ENCODE peak calls at places on chromosomes 6 and 20, in nine cellular contexts. K, S, B, G, A, H, M, Q and F are unnamed samples. For H3K9me3, the result is how much of the 10 kb centered on the place peaks cover.

GRCh38 chr20:53922901-53923314 is 147.5 kb downstream of the BCAS1 start:
- DNase-seq in B (no peak), H (no peak), A (no peak), G (no peak), K (no peak), Q (no peak), M (no peak), S (no peak), F (no peak)

GRCh38 chr6:1325471-1326309 is 13.8 kb downstream of the FOXQ1 start:
- DNase-seq in H (no peak), K (no peak), A (peak), M (no peak), B (no peak), Q (peak), S (peak), G (no peak), F (no peak)

GRCh38 chr6:166707045-166707444 is 80.0 kb upstream of the RPS6KA2 start:
- DNase-seq in B (no peak), K (no peak), G (no peak), A (peak), Q (no peak), S (no peak), H (peak), M (peak), F (no peak)

GRCh38 chr6:91633374-91634184 is 1046.7 kb upstream of the MAP3K7 start:
- DNase-seq in G (no peak), A (no peak), S (no peak), K (no peak), M (no peak), H (peak), B (no peak), Q (no peak), F (no peak)

GRCh38 chr20:36118372-36118771 is 36.2 kb upstream of the EPB41L1 start:
- DNase-seq in Q (no peak), S (no peak), M (no peak), G (no peak), K (no peak), B (no peak), H (no peak), A (no peak), F (no peak)

GRCh38 chr20:57880155-57880648 is 170.4 kb upstream of the PMEPA1 start:
- DNase-seq in S (no peak), M (no peak), Q (no peak), K (peak), B (no peak), G (no peak), A (no peak), H (no peak), F (no peak)

GRCh38 chr6:73632346-73632745 is 21.4 kb downstream of the SLC17A5 start:
- DNase-seq in H (no peak), B (no peak), M (no peak), K (no peak), A (no peak), Q (no peak), G (no peak), S (no peak), F (no peak)

GRCh38 chr6:96626749-96627353 is 63.9 kb downstream of the FHL5 start:
- DNase-seq in M (no peak), Q (peak), A (no peak), H (peak), B (no peak), K (no peak), S (peak), G (no peak), F (no peak)

DNA sequence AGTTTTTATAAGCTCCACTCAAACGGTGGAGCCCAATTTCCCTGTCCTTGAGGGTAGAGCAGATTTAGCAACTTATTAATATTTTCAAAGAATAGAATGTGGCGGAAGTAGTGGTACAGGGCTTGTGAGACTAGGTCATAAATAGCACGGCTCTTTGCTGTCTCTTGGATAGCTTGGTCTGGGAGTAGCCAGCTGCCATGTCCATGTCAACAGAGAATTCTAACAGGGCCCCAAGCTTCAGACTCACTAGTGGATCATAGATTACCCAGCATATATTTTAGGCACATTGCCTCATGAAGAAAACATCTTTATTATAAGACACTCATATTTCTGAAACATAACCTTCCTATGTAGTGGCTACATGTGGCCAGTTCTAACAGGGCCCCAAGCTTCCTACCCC is 755.7 kb downstream of the HDGFL1 start:
- DNase-seq in G (no peak), S (no peak), K (no peak), H (no peak), A (no peak), B (no peak), Q (no peak), M (no peak), F (no peak)
- H3K9me3 ChIP-seq in G (under half), S (under half), K (under half), H (under half), A (under half), B (under half), Q (under half), M (under half), F (under half)

DNA sequence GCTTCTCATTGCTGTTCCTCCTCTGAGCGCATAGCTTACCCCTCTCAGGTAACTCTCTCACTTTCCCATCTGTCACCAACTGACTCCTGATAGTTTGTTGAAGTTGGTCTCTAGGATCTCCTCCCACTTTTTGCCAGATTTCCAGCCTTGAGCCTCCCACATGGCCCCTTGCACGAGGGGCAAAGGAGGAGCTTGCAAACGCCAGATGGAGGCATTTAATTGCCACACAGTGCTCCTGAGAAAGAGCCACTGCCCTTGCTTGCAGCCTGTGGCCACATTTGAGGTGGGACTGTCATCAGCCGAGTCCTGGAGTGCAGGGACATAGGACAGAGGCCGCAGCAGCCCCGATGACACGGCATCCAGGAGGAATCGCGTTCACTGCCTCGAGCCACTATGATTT is 348.7 kb downstream of the SMOC2 start:
- DNase-seq in M (no peak), H (no peak), K (no peak), S (no peak), A (no peak), Q (no peak), B (no peak), G (no peak), F (no peak)
- H3K9me3 ChIP-seq in M (under half), H (under half), K (under half), S (under half), A (under half), Q (half or more), B (under half), G (under half), F (under half)

GRCh38 chr6:159389695-159390094 is 220.5 kb downstream of the FNDC1 start:
- DNase-seq in G (no peak), Q (no peak), A (no peak), M (no peak), B (no peak), H (no peak), K (no peak), S (no peak), F (no peak)

GRCh38 chr6:159395614-159396013 is 226.4 kb downstream of the FNDC1 start:
- DNase-seq in H (no peak), B (no peak), K (no peak), G (no peak), A (no peak), S (no peak), Q (no peak), M (no peak), F (no peak)

GRCh38 chr6:159390384-159390783 is 221.2 kb downstream of the FNDC1 start:
- DNase-seq in S (no peak), A (no peak), G (no peak), K (no peak), M (no peak), Q (no peak), H (no peak), B (no peak), F (no peak)
- H3K9me3 ChIP-seq in S (under half), A (under half), G (under half), K (under half), M (under half), Q (under half), H (under half), B (under half), F (under half)

GRCh38 chr6:165042912-165043311 is 266.5 kb downstream of the C6orf118 start:
- DNase-seq in A (no peak), B (no peak), Q (no peak), M (no peak), H (peak), K (no peak), S (no peak), G (no peak), F (no peak)
- H3K9me3 ChIP-seq in A (under half), B (under half), Q (under half), M (under half), H (under half), K (under half), S (under half), G (under half), F (under half)

GRCh38 chr20:41577129-41578009 is 40.8 kb downstream of the CHD6 start:
- DNase-seq in M (no peak), Q (no peak), K (no peak), A (no peak), G (no peak), B (no peak), S (no peak), H (no peak), F (no peak)

GRCh38 chr20:41574802-41575389 is 43.3 kb downstream of the CHD6 start:
- DNase-seq in M (no peak), G (no peak), A (no peak), K (no peak), S (no peak), H (no peak), B (no peak), Q (no peak), F (no peak)

GRCh38 chr20:41575412-41575811 is 42.8 kb downstream of the CHD6 start:
- DNase-seq in K (no peak), S (no peak), G (no peak), B (no peak), Q (no peak), A (no peak), M (no peak), H (no peak), F (no peak)

GRCh38 chr20:41580384-41580783 is 37.8 kb downstream of the CHD6 start:
- DNase-seq in K (no peak), B (no peak), M (no peak), A (no peak), S (no peak), G (no peak), Q (no peak), H (no peak), F (no peak)
- H3K9me3 ChIP-seq in K (under half), B (under half), M (under half), A (under half), S (under half), G (under half), Q (under half), H (under half), F (under half)

GRCh38 chr6:78383968-78384367 is 483.4 kb upstream of the IRAK1BP1 start:
- DNase-seq in S (no peak), H (no peak), B (no peak), G (no peak), M (no peak), A (no peak), Q (no peak), K (no peak), F (no peak)
- H3K9me3 ChIP-seq in S (under half), H (under half), B (under half), G (under half), M (under half), A (under half), Q (under half), K (under half), F (under half)